ENCODE peak calls at places on chromosomes 13 and 19, in four cellular contexts. N is Peyer's patch, W is stomach, D is heart right ventricle. Q is an unnamed sample.
A peak's percentile ranks its signal among the peaks of the same experiment; 100 is the strongest.

GRCh38 chr13:112055417-112056206 is 11.3 kb upstream of the SOX1 start:
- DNase-seq in D (no peak), N (no peak), W (no peak), Q (no peak)

GRCh38 chr13:113945857-113946408 is 27.9 kb downstream of the C13orf46 start:
- DNase-seq in D (no peak), N (peak; percentile 47), W (no peak), Q (no peak)

GRCh38 chr19:33064778-33065550 is at the start of gene RHPN2:
- DNase-seq in N (peak; percentile 93), W (peak; percentile 81), D (peak; percentile 33), Q (peak; percentile 54)

GRCh38 chr13:32941368-32941767 is 74.9 kb upstream of the KL start:
- DNase-seq in N (no peak), W (no peak), D (no peak), Q (no peak)

GRCh38 chr19:3154957-3155736 is 19.3 kb downstream of the GNA15 start:
- DNase-seq in N (no peak), D (peak; percentile 92), W (peak; percentile 61), Q (peak; percentile 87)

GRCh38 chr13:61255035-61255796 is 160.4 kb downstream of the PCDH20 start:
- DNase-seq in N (no peak), W (no peak), D (no peak), Q (no peak)

GRCh38 chr19:8069116-8069973 is 16.8 kb downstream of the CCL25 start:
- DNase-seq in W (no peak), N (no peak), D (no peak), Q (no peak)

GRCh38 chr19:30498707-30499106 is 126.5 kb downstream of the ZNF536 start:
- DNase-seq in W (no peak), D (no peak), N (no peak), Q (no peak)

GRCh38 chr19:52734340-52734892 is 428 bp downstream of the ZNF611 start:
- DNase-seq in D (no peak), N (no peak), W (peak; percentile 25), Q (peak; percentile 18)

GRCh38 chr13:52600666-52601065 is 41.6 kb upstream of the HNRNPA1L2 start:
- DNase-seq in D (no peak), W (no peak), N (no peak), Q (no peak)

GRCh38 chr13:22103046-22103445 is 432.2 kb downstream of the FGF9 start:
- DNase-seq in N (no peak), W (no peak), D (no peak), Q (no peak)

GRCh38 chr19:11887618-11888531 is at the start of gene ZNF69:
- DNase-seq in D (peak; percentile 91), N (peak; percentile 89), W (peak; percentile 93), Q (peak; percentile 88)

GRCh38 chr13:106744516-106744915 is 176.6 kb upstream of the ARGLU1 start:
- DNase-seq in D (no peak), N (no peak), W (no peak), Q (no peak)

GRCh38 chr19:38401148-38401547 is 1.7 kb upstream of the FAM98C start:
- DNase-seq in N (no peak), D (no peak), W (no peak), Q (no peak)

GRCh38 chr19:14167594-14168138 is 31.3 kb upstream of the ASF1B start:
- DNase-seq in W (no peak), D (no peak), N (no peak), Q (no peak)

GRCh38 chr19:40687525-40688016 is 2.9 kb downstream of the NUMBL start:
- DNase-seq in W (peak; percentile 75), D (peak; percentile 82), N (peak; percentile 75), Q (peak; percentile 88)

GRCh38 chr13:93244141-93244917 is 17.7 kb downstream of the GPC6 start:
- DNase-seq in N (no peak), W (no peak), D (no peak), Q (peak; percentile 33)

GRCh38 chr13:35552172-35552844 is 75.8 kb upstream of the MAB21L1 start:
- DNase-seq in D (no peak), N (no peak), W (no peak), Q (no peak)

GRCh38 chr13:113048766-113049165 is 56.8 kb upstream of the F7 start:
- DNase-seq in D (no peak), N (no peak), W (no peak), Q (peak; percentile 16)

GRCh38 chr19:18483119-18483518 is 38.8 kb downstream of the ELL start:
- DNase-seq in W (no peak), D (no peak), N (no peak), Q (no peak)

GRCh38 chr19:46466536-46467199 is 4.7 kb downstream of the PNMA8A start:
- DNase-seq in N (no peak), W (no peak), D (no peak), Q (no peak)

GRCh38 chr13:114077938-114078335 is 54.5 kb downstream of the RASA3 start:
- DNase-seq in W (no peak), N (peak; percentile 26), D (no peak), Q (peak; percentile 62)

GRCh38 chr13:98234348-98234747 is 57.3 kb upstream of the RNF113B start:
- DNase-seq in W (no peak), D (no peak), N (no peak), Q (no peak)

GRCh38 chr13:106178816-106179215 is 356.6 kb downstream of the EFNB2 start:
- DNase-seq in W (no peak), N (no peak), D (no peak), Q (no peak)

GRCh38 chr19:55620410-55620809 is 4.0 kb downstream of the ZNF784 start:
- DNase-seq in N (no peak), D (no peak), W (no peak), Q (no peak)

GRCh38 chr13:110554946-110555345 is 6.6 kb downstream of the RAB20 start:
- DNase-seq in W (no peak), N (peak; percentile 31), D (no peak), Q (no peak)

GRCh38 chr19:1161716-1162115 is 12.4 kb downstream of the SBNO2 start:
- DNase-seq in N (peak; percentile 71), D (no peak), W (peak; percentile 57), Q (no peak)

GRCh38 chr19:58510084-58510862 is 1.5 kb downstream of the SLC27A5 start:
- DNase-seq in D (no peak), W (no peak), N (no peak), Q (no peak)

GRCh38 chr13:95552539-95553270 is at the start of gene CLDN10:
- DNase-seq in N (no peak), W (no peak), D (no peak), Q (no peak)

GRCh38 chr19:861756-862528 is 2.5 kb downstream of the CFD start:
- DNase-seq in W (no peak), D (no peak), N (peak; percentile 75), Q (no peak)

GRCh38 chr13:29845440-29846056 is 4.9 kb downstream of the UBL3 start:
- DNase-seq in D (no peak), W (no peak), N (no peak), Q (no peak)

GRCh38 chr19:41892173-41892902 is 9.4 kb downstream of the ARHGEF1 start:
- DNase-seq in W (no peak), D (no peak), N (no peak), Q (no peak)

GRCh38 chr19:41896581-41896942 is 13.6 kb downstream of the ARHGEF1 start:
- DNase-seq in W (no peak), D (no peak), N (no peak), Q (no peak)

GRCh38 chr19:41893899-41894298 is 10.9 kb downstream of the ARHGEF1 start:
- DNase-seq in D (no peak), N (no peak), W (no peak), Q (no peak)

GRCh38 chr19:41895745-41896580 is 13.0 kb downstream of the ARHGEF1 start:
- DNase-seq in W (no peak), N (no peak), D (no peak), Q (no peak)

DNA sequence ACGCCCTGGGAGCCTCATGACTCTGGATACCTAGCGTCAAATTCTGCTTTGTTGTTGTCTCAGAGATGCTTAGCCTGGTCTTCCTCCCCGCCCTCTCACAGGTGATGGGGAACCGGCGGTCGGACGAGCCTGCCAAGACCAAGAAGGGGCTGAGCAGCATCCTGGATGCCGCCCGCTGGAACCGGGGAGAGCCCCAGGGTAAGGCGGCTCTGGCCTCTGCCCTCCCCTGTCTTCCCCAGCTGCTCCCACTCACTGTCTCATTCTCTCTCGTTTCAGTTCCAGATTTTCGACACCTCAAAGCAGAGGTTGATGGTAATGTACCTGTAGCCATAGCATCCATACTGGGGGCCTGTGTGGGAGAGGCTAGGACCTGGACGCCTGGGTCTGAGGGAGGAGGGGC is 11.4 kb downstream of the ARHGEF1 start:
- DNase-seq in D (no peak), N (no peak), W (no peak), Q (no peak)
- H3K36me3 ChIP-seq in D (peaks cover 30% of the 10 kb centered on the region), N (no peaks in the 10 kb centered on the region), W (peaks cover 92% of the 10 kb centered on the region), Q (peaks cover 71% of the 10 kb centered on the region)

DNA sequence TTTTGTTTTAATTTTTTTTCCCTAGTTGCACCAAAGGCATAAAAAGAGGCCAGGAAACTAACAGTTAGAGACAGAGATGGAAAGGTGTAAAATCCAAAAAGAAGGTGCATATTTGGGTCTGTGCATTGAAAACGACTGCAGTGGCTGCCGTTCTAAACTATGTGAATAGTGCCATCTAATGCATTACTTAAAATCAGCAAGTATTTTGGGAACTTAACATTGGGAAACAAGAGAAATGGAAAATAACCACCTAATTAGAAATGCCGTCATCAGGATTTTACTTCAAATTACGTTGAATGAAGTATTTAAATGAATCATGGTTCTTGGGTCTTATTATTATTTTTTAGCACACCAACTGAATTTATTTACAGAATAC is 189.5 kb upstream of the MIR17HG start:
- DNase-seq in N (no peak), D (no peak), W (no peak), Q (no peak)
- H3K27ac ChIP-seq in N (no peak overlapping the region), D (no peak overlapping the region), W (no peak overlapping the region), Q (no peak overlapping the region)

GRCh38 chr19:16205205-16206045 is 7.7 kb downstream of the AP1M1 start:
- DNase-seq in W (no peak), D (no peak), N (no peak), Q (no peak)

GRCh38 chr19:16207490-16208025 is 9.8 kb downstream of the AP1M1 start:
- DNase-seq in D (no peak), N (no peak), W (no peak), Q (no peak)

GRCh38 chr19:16206046-16206605 is 8.4 kb downstream of the AP1M1 start:
- DNase-seq in D (no peak), W (no peak), N (no peak), Q (no peak)

GRCh38 chr19:16207063-16207462 is 9.4 kb downstream of the AP1M1 start:
- DNase-seq in N (no peak), D (no peak), W (no peak), Q (no peak)

DNA sequence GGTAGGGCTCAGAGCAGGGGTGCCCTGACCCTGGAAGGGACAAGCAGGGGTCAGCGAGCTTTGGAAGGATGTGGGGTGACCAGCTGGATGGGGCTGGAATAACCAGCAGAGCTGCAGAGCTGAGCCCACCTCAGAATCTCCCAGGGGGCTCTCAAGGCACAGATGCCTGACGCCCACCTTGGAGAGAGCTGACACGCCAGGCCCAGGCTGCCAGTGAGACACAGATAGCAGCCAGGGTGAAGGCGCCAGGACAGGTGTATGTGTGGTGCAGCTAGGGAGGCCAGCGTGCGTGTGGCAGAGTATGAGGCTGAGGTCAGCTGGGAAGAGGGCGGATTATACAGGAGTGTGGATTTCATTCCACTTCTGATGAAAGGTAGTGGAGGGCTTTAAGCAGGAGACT is 8.9 kb downstream of the AP1M1 start:
- DNase-seq in W (no peak), D (no peak), N (no peak), Q (no peak)
- H3K36me3 ChIP-seq in W (peaks cover 99% of the 10 kb centered on the region), D (peaks cover 28% of the 10 kb centered on the region), N (no peaks in the 10 kb centered on the region), Q (peaks cover 90% of the 10 kb centered on the region)

DNA sequence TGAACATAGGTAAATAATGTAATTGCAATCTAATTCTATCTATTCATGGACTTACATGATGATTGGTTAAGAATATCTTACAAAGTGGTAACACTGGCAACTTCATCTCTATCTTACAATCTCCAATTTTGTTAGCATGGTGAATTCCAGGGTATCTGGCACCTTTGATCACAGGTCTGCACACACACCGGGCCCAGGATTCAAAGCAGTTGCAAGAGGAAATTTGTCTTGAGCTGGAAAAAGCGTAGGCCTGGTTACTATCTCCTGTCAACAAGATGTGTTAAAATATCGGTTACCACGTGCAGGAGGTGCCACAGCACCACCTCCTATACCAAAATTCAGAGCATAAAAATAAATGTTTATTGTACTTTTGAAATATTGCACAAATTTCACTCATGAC is 2428.4 kb downstream of the PCDH9 start:
- DNase-seq in D (no peak), W (no peak), N (no peak), Q (no peak)
- H3K27ac ChIP-seq in D (no peak overlapping the region), W (no peak overlapping the region), N (no peak overlapping the region), Q (no peak overlapping the region)